ENCODE peak calls at places on chromosomes 7 and 10, in eight cellular contexts. One of them, this sample, is unnamed.

GRCh38 chr10:49139866-49140195 is 6.0 kb upstream of the FAM170B start:
- DNase-seq in cardiac fibroblast: peak; percentile 43
- DNase-seq in PC-3: peak; percentile 95
- DNase-seq in upper lobe of right lung: no peak
- DNase-seq in ELR: peak; percentile 99
- DNase-seq in stimulated activated CD4-positive, alpha-beta T cell treated with anti-CD3 and anti-CD28 coated beads, TNF-alpha, amount 100 ng/mL, for 1 hour: no peak
- DNase-seq in CD4-positive, CD25-positive, alpha-beta regulatory T cell: no peak
- DNase-seq in ACHN: peak; percentile 54
- DNase-seq in this sample: no peak

GRCh38 chr7:2944729-2945128 is 98.9 kb downstream of the CARD11 start:
- DNase-seq in upper lobe of right lung: peak; percentile 16
- DNase-seq in stimulated activated CD4-positive, alpha-beta T cell treated with anti-CD3 and anti-CD28 coated beads, TNF-alpha, amount 100 ng/mL, for 1 hour: no peak
- DNase-seq in CD4-positive, CD25-positive, alpha-beta regulatory T cell: no peak
- DNase-seq in cardiac fibroblast: no peak
- DNase-seq in ACHN: no peak
- DNase-seq in ELR: no peak
- DNase-seq in PC-3: no peak
- DNase-seq in this sample: no peak

GRCh38 chr10:126302831-126303230 is 85.4 kb downstream of the ADAM12 start:
- DNase-seq in upper lobe of right lung: no peak
- DNase-seq in PC-3: peak; percentile 4
- DNase-seq in stimulated activated CD4-positive, alpha-beta T cell treated with anti-CD3 and anti-CD28 coated beads, TNF-alpha, amount 100 ng/mL, for 1 hour: no peak
- DNase-seq in ACHN: peak; percentile 19
- DNase-seq in cardiac fibroblast: peak; percentile 39
- DNase-seq in CD4-positive, CD25-positive, alpha-beta regulatory T cell: no peak
- DNase-seq in ELR: peak; percentile 17
- DNase-seq in this sample: no peak

GRCh38 chr10:105148921-105149320 is 507.8 kb downstream of the SORCS3 start:
- DNase-seq in PC-3: peak; percentile 1
- DNase-seq in ACHN: peak; percentile 83
- DNase-seq in CD4-positive, CD25-positive, alpha-beta regulatory T cell: no peak
- DNase-seq in cardiac fibroblast: no peak
- DNase-seq in stimulated activated CD4-positive, alpha-beta T cell treated with anti-CD3 and anti-CD28 coated beads, TNF-alpha, amount 100 ng/mL, for 1 hour: no peak
- DNase-seq in upper lobe of right lung: no peak
- DNase-seq in ELR: no peak
- DNase-seq in this sample: no peak

GRCh38 chr7:20083781-20084180 is 133.4 kb downstream of the MACC1 start:
- DNase-seq in cardiac fibroblast: peak; percentile 69
- DNase-seq in upper lobe of right lung: no peak
- DNase-seq in ELR: peak; percentile 82
- DNase-seq in CD4-positive, CD25-positive, alpha-beta regulatory T cell: no peak
- DNase-seq in stimulated activated CD4-positive, alpha-beta T cell treated with anti-CD3 and anti-CD28 coated beads, TNF-alpha, amount 100 ng/mL, for 1 hour: no peak
- DNase-seq in ACHN: no peak
- DNase-seq in PC-3: peak; percentile 83
- DNase-seq in this sample: peak; percentile 36

GRCh38 chr10:1233031-1233430 is 176.8 kb downstream of the WDR37 start:
- DNase-seq in ELR: no peak
- DNase-seq in stimulated activated CD4-positive, alpha-beta T cell treated with anti-CD3 and anti-CD28 coated beads, TNF-alpha, amount 100 ng/mL, for 1 hour: no peak
- DNase-seq in ACHN: no peak
- DNase-seq in CD4-positive, CD25-positive, alpha-beta regulatory T cell: no peak
- DNase-seq in PC-3: no peak
- DNase-seq in cardiac fibroblast: no peak
- DNase-seq in upper lobe of right lung: no peak
- DNase-seq in this sample: no peak

GRCh38 chr7:28941633-28942032 is 16.5 kb downstream of the TRIL start:
- DNase-seq in stimulated activated CD4-positive, alpha-beta T cell treated with anti-CD3 and anti-CD28 coated beads, TNF-alpha, amount 100 ng/mL, for 1 hour: no peak
- DNase-seq in upper lobe of right lung: no peak
- DNase-seq in cardiac fibroblast: no peak
- DNase-seq in PC-3: no peak
- DNase-seq in ACHN: no peak
- DNase-seq in CD4-positive, CD25-positive, alpha-beta regulatory T cell: no peak
- DNase-seq in ELR: no peak
- DNase-seq in this sample: no peak

GRCh38 chr10:32981760-32982159 is 23.7 kb upstream of the ITGB1 start:
- DNase-seq in ACHN: peak; percentile 50
- DNase-seq in stimulated activated CD4-positive, alpha-beta T cell treated with anti-CD3 and anti-CD28 coated beads, TNF-alpha, amount 100 ng/mL, for 1 hour: no peak
- DNase-seq in ELR: peak; percentile 65
- DNase-seq in CD4-positive, CD25-positive, alpha-beta regulatory T cell: no peak
- DNase-seq in cardiac fibroblast: peak; percentile 92
- DNase-seq in upper lobe of right lung: no peak
- DNase-seq in PC-3: peak; percentile 92
- DNase-seq in this sample: peak; percentile 61

GRCh38 chr10:70561558-70561957 is 41.0 kb downstream of the PRF1 start:
- DNase-seq in stimulated activated CD4-positive, alpha-beta T cell treated with anti-CD3 and anti-CD28 coated beads, TNF-alpha, amount 100 ng/mL, for 1 hour: no peak
- DNase-seq in ELR: no peak
- DNase-seq in cardiac fibroblast: no peak
- DNase-seq in PC-3: no peak
- DNase-seq in upper lobe of right lung: no peak
- DNase-seq in ACHN: no peak
- DNase-seq in CD4-positive, CD25-positive, alpha-beta regulatory T cell: no peak
- DNase-seq in this sample: no peak

GRCh38 chr7:112994666-112995065 is 92.0 kb downstream of the GPR85 start:
- DNase-seq in upper lobe of right lung: no peak
- DNase-seq in ACHN: no peak
- DNase-seq in ELR: peak; percentile 87
- DNase-seq in stimulated activated CD4-positive, alpha-beta T cell treated with anti-CD3 and anti-CD28 coated beads, TNF-alpha, amount 100 ng/mL, for 1 hour: no peak
- DNase-seq in CD4-positive, CD25-positive, alpha-beta regulatory T cell: no peak
- DNase-seq in cardiac fibroblast: no peak
- DNase-seq in PC-3: no peak
- DNase-seq in this sample: no peak

GRCh38 chr10:91604462-91604935 is 28.4 kb downstream of the PPP1R3C start:
- DNase-seq in cardiac fibroblast: no peak
- DNase-seq in ACHN: no peak
- DNase-seq in upper lobe of right lung: no peak
- DNase-seq in PC-3: no peak
- DNase-seq in ELR: no peak
- DNase-seq in CD4-positive, CD25-positive, alpha-beta regulatory T cell: no peak
- DNase-seq in stimulated activated CD4-positive, alpha-beta T cell treated with anti-CD3 and anti-CD28 coated beads, TNF-alpha, amount 100 ng/mL, for 1 hour: no peak
- DNase-seq in this sample: no peak

GRCh38 chr7:155579565-155579964 is 33.2 kb upstream of the CNPY1 start:
- DNase-seq in cardiac fibroblast: no peak
- DNase-seq in upper lobe of right lung: peak; percentile 47
- DNase-seq in PC-3: no peak
- DNase-seq in CD4-positive, CD25-positive, alpha-beta regulatory T cell: no peak
- DNase-seq in stimulated activated CD4-positive, alpha-beta T cell treated with anti-CD3 and anti-CD28 coated beads, TNF-alpha, amount 100 ng/mL, for 1 hour: no peak
- DNase-seq in ACHN: no peak
- DNase-seq in ELR: no peak
- DNase-seq in this sample: no peak

GRCh38 chr10:78296794-78297193 is 263.1 kb downstream of the RPS24 start:
- DNase-seq in ELR: no peak
- DNase-seq in upper lobe of right lung: no peak
- DNase-seq in PC-3: no peak
- DNase-seq in stimulated activated CD4-positive, alpha-beta T cell treated with anti-CD3 and anti-CD28 coated beads, TNF-alpha, amount 100 ng/mL, for 1 hour: no peak
- DNase-seq in CD4-positive, CD25-positive, alpha-beta regulatory T cell: no peak
- DNase-seq in cardiac fibroblast: no peak
- DNase-seq in ACHN: no peak
- DNase-seq in this sample: no peak

GRCh38 chr7:96401200-96401599 is 79.3 kb upstream of the SLC25A13 start:
- DNase-seq in upper lobe of right lung: no peak
- DNase-seq in ACHN: no peak
- DNase-seq in CD4-positive, CD25-positive, alpha-beta regulatory T cell: no peak
- DNase-seq in ELR: no peak
- DNase-seq in cardiac fibroblast: peak; percentile 4
- DNase-seq in PC-3: no peak
- DNase-seq in stimulated activated CD4-positive, alpha-beta T cell treated with anti-CD3 and anti-CD28 coated beads, TNF-alpha, amount 100 ng/mL, for 1 hour: no peak
- DNase-seq in this sample: no peak

GRCh38 chr10:70985824-70986336 is 97.5 kb upstream of the PCBD1 start:
- DNase-seq in cardiac fibroblast: no peak
- DNase-seq in CD4-positive, CD25-positive, alpha-beta regulatory T cell: no peak
- DNase-seq in ACHN: no peak
- DNase-seq in PC-3: peak; percentile 74
- DNase-seq in stimulated activated CD4-positive, alpha-beta T cell treated with anti-CD3 and anti-CD28 coated beads, TNF-alpha, amount 100 ng/mL, for 1 hour: no peak
- DNase-seq in upper lobe of right lung: no peak
- DNase-seq in ELR: no peak
- DNase-seq in this sample: no peak

GRCh38 chr7:18241543-18242231 is 214.0 kb upstream of the PRPS1L1 start:
- DNase-seq in CD4-positive, CD25-positive, alpha-beta regulatory T cell: no peak
- DNase-seq in stimulated activated CD4-positive, alpha-beta T cell treated with anti-CD3 and anti-CD28 coated beads, TNF-alpha, amount 100 ng/mL, for 1 hour: no peak
- DNase-seq in ACHN: no peak
- DNase-seq in ELR: peak; percentile 10
- DNase-seq in upper lobe of right lung: no peak
- DNase-seq in PC-3: peak; percentile 5
- DNase-seq in cardiac fibroblast: no peak
- DNase-seq in this sample: no peak